ENCODE peak calls at places on chromosomes 13 and 19, in four cellular contexts. R is HCT116, O is H1, H is K562. K is an unnamed sample.

GRCh38 chr19:10206226-10206873 is 11.6 kb upstream of the DNMT1 start:
- DNase-seq in R (no peak), O (no peak), H (no peak), K (no peak)

GRCh38 chr19:31356587-31357314 is 7.5 kb upstream of the TSHZ3 start:
- DNase-seq in R (no peak), O (peak; percentile 87), H (peak; percentile 71), K (no peak)

GRCh38 chr13:110907951-110908898 is 6.6 kb downstream of the ANKRD10 start:
- DNase-seq in R (peak; percentile 95), O (no peak), H (no peak), K (peak; percentile 80)

GRCh38 chr13:45879666-45880065 is 28.1 kb upstream of the SIAH3 start:
- DNase-seq in R (peak; percentile 56), O (peak; percentile 57), H (peak; percentile 8), K (no peak)

GRCh38 chr19:10533656-10534386 is 9.9 kb upstream of the ATG4D start:
- DNase-seq in R (no peak), O (no peak), H (no peak), K (no peak)

GRCh38 chr13:52020191-52020590 is 4.3 kb upstream of the UTP14C start:
- DNase-seq in R (no peak), O (no peak), H (no peak), K (no peak)

GRCh38 chr13:21465710-21466160 is 6.6 kb upstream of the ZDHHC20 start:
- DNase-seq in R (no peak), O (peak; percentile 50), H (no peak), K (no peak)

GRCh38 chr19:49502866-49503581 is 6.8 kb downstream of the RPS11 start:
- DNase-seq in R (peak; percentile 54), O (no peak), H (peak; percentile 24), K (no peak)

GRCh38 chr19:38826856-38827551 is 4.6 kb downstream of the ECH1 start:
- DNase-seq in R (no peak), O (no peak), H (no peak), K (no peak)

GRCh38 chr19:41705393-41706174 is 2.8 kb upstream of the CEACAM5 start:
- DNase-seq in R (no peak), O (no peak), H (peak; percentile 41), K (no peak)

GRCh38 chr13:42393573-42394360 is 121.8 kb downstream of the AKAP11 start:
- DNase-seq in R (no peak), O (no peak), H (no peak), K (no peak)

GRCh38 chr13:91058066-91058465 is 289.4 kb upstream of the MIR17HG start:
- DNase-seq in R (no peak), O (no peak), H (no peak), K (peak; percentile 9)

GRCh38 chr13:37716395-37716794 is 117.8 kb upstream of the POSTN start:
- DNase-seq in R (no peak), O (no peak), H (no peak), K (no peak)

GRCh38 chr19:46513461-46514236 is 18.0 kb upstream of the PNMA8B start:
- DNase-seq in R (peak; percentile 62), O (peak; percentile 99), H (peak; percentile 89), K (peak; percentile 57)

GRCh38 chr13:72539925-72540324 is 187.5 kb downstream of the MZT1 start:
- DNase-seq in R (no peak), O (no peak), H (no peak), K (no peak)

GRCh38 chr13:85520445-85520844 is 278.8 kb downstream of the SLITRK6 start:
- DNase-seq in R (no peak), O (no peak), H (no peak), K (no peak)

GRCh38 chr13:85519363-85519762 is 279.9 kb downstream of the SLITRK6 start:
- DNase-seq in R (no peak), O (no peak), H (no peak), K (no peak)

GRCh38 chr13:85525411-85525810 is 273.8 kb downstream of the SLITRK6 start:
- DNase-seq in R (no peak), O (no peak), H (no peak), K (no peak)

GRCh38 chr13:85521586-85521985 is 277.6 kb downstream of the SLITRK6 start:
- DNase-seq in R (no peak), O (no peak), H (no peak), K (no peak)
- TF ChIP-seq ZNF274 in R (no peak), O (no peak), H (no peak), K (no peak)

DNA sequence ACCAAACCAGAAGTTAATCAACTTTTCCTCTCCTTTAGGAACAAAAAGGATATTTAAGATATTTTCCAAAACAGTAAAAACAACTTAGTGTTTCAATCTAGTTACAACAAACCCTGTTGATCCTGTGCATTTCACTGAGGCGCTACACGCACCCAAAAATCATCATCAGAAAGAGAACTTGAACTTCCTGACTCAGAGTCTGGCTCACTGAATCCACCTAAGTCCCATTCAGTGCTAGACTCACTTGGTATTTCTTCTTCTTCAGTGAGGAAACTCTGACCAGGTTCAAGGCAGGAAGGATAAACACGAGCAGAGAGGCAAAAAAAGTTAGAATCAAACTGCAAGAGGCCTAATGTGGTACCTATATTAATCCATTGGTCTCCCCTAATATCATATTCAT is 2.2 kb downstream of the KBTBD6 start:
- DNase-seq in R (no peak), O (no peak), H (no peak), K (no peak)
- H3K4me1 ChIP-seq in R (peaks cover 15% of the 10 kb centered on the region), O (peaks cover 8% of the 10 kb centered on the region), H (peaks cover 11% of the 10 kb centered on the region), K (no peaks in the 10 kb centered on the region)

GRCh38 chr19:22327321-22327720 is 41.1 kb downstream of the ZNF729 start:
- DNase-seq in R (no peak), O (no peak), H (no peak), K (no peak)

GRCh38 chr19:22331521-22331920 is 45.3 kb downstream of the ZNF729 start:
- DNase-seq in R (no peak), O (no peak), H (no peak), K (no peak)

GRCh38 chr19:22335716-22336115 is 49.5 kb downstream of the ZNF729 start:
- DNase-seq in R (no peak), O (no peak), H (no peak), K (no peak)

GRCh38 chr19:22332924-22333323 is 46.7 kb downstream of the ZNF729 start:
- DNase-seq in R (no peak), O (no peak), H (no peak), K (no peak)
- H3K9me3 ChIP-seq in R (peaks cover 26% of the 10 kb centered on the region), O (peaks cover 97% of the 10 kb centered on the region), H (peaks cover 2% of the 10 kb centered on the region), K (no peaks in the 10 kb centered on the region)

DNA sequence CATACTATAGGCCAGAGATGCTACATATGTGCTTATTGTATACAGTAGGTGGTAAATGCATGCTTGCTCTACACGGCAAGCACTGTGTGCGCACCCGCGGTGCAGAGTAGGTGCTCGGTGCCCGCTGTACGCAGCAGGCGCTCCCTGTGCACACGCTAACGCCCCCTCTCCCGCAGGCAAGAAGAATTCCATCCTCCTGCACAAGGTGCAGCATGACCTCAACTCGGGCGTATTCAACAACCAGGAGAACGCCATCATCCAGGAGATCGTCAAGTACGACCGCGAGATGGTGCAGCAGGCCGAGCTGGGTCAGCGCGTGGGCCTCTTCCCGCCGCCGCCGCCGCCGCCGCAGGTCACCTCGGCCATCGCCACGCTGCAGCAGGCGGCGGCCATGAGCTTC is 17.7 kb downstream of the POLRMT start:
- DNase-seq in R (no peak), O (no peak), H (no peak), K (no peak)
- TF ChIP-seq ZNF274 in R (no peak), O (no peak), H (no peak), K (no peak)

GRCh38 chr19:35438527-35438926 is 9.5 kb upstream of the FFAR2 start:
- DNase-seq in R (no peak), O (no peak), H (no peak), K (peak; percentile 46)
- H3K4me1 ChIP-seq in R (peaks cover 16% of the 10 kb centered on the region), O (no peaks in the 10 kb centered on the region), H (peaks cover 17% of the 10 kb centered on the region), K (no peaks in the 10 kb centered on the region)